ENCODE peak calls at places on chromosomes 5 and 9, in four cellular contexts. One of them, this sample, is unnamed.

GRCh38 chr5:17225551-17225950 is 8.1 kb downstream of the BASP1 start:
- DNase-seq in nephron progenitor cell: no peak
- DNase-seq in adipocyte: no peak
- DNase-seq in fibroblast of lung: no peak
- DNase-seq in this sample: no peak

GRCh38 chr5:120160120-120160895 is 303.8 kb upstream of the PRR16 start:
- DNase-seq in nephron progenitor cell: no peak
- DNase-seq in adipocyte: peak
- DNase-seq in fibroblast of lung: peak
- DNase-seq in this sample: no peak

GRCh38 chr5:134184155-134185135 is 7.7 kb upstream of the SKP1 start:
- DNase-seq in nephron progenitor cell: peak
- DNase-seq in adipocyte: peak
- DNase-seq in fibroblast of lung: peak
- DNase-seq in this sample: peak

GRCh38 chr5:123916331-123917121 is 404.5 kb downstream of the CSNK1G3 start:
- DNase-seq in nephron progenitor cell: no peak
- DNase-seq in adipocyte: peak
- DNase-seq in fibroblast of lung: peak
- DNase-seq in this sample: no peak

GRCh38 chr5:54275361-54275760 is 35.0 kb downstream of the ARL15 start:
- DNase-seq in nephron progenitor cell: no peak
- DNase-seq in adipocyte: peak
- DNase-seq in fibroblast of lung: no peak
- DNase-seq in this sample: no peak

GRCh38 chr5:141100243-141100805 is at the start of gene PCDHB3:
- DNase-seq in nephron progenitor cell: no peak
- DNase-seq in adipocyte: peak
- DNase-seq in fibroblast of lung: peak
- DNase-seq in this sample: no peak

GRCh38 chr5:173028811-173029327 is 27.3 kb upstream of the CREBRF start:
- DNase-seq in nephron progenitor cell: no peak
- DNase-seq in adipocyte: no peak
- DNase-seq in fibroblast of lung: no peak
- DNase-seq in this sample: no peak

GRCh38 chr9:16673171-16673570 is 197.3 kb downstream of the BNC2 start:
- DNase-seq in nephron progenitor cell: no peak
- DNase-seq in adipocyte: no peak
- DNase-seq in fibroblast of lung: no peak
- DNase-seq in this sample: no peak

GRCh38 chr9:133507246-133507965 is 17.4 kb downstream of the MYMK start:
- DNase-seq in nephron progenitor cell: no peak
- DNase-seq in adipocyte: no peak
- DNase-seq in fibroblast of lung: no peak
- DNase-seq in this sample: no peak

GRCh38 chr5:163459465-163459887 is 426 bp downstream of the NUDCD2 start:
- DNase-seq in nephron progenitor cell: no peak
- DNase-seq in adipocyte: no peak
- DNase-seq in fibroblast of lung: no peak
- DNase-seq in this sample: no peak

This sample was measured in neuronal stem cell.